ENCODE peak calls at places on chromosomes 6 and 20, in ten cellular contexts. A is heart left ventricle, Q is IMR-90, U is uterus, T is ovary, X is lower lobe of right lung, N is HL-60, F is RWPE1, M is left ventricle myocardium inferior, D is left lung. Y is an unnamed sample.

GRCh38 chr6:131013495-131013894 is 49.5 kb downstream of the EPB41L2 start:
- DNase-seq in T (peak), A (peak), D (no peak), Q (peak), M (no peak), U (peak), N (no peak), X (no peak), F (no peak), Y (no peak)

GRCh38 chr6:1771324-1771723 is 161.6 kb downstream of the FOXC1 start:
- DNase-seq in N (no peak), D (no peak), M (no peak), F (peak), T (no peak), Q (peak), X (no peak), A (no peak), U (no peak), Y (no peak)

GRCh38 chr6:119273799-119274595 is 75.6 kb downstream of the MAN1A1 start:
- DNase-seq in N (no peak), M (no peak), U (no peak), F (peak), T (no peak), D (no peak), A (no peak), Q (peak), X (no peak), Y (no peak)

GRCh38 chr6:5751525-5752252 is 255.0 kb downstream of the NRN1 start:
- DNase-seq in M (no peak), Q (peak), T (no peak), U (no peak), D (no peak), A (no peak), F (no peak), X (no peak), N (no peak), Y (no peak)

GRCh38 chr20:46739441-46740213 is 30.2 kb downstream of the SLC2A10 start:
- DNase-seq in N (no peak), T (no peak), A (no peak), D (no peak), M (no peak), U (no peak), Q (peak), X (no peak), F (peak), Y (peak)

GRCh38 chr6:14047151-14047740 is 70.3 kb upstream of the CD83 start:
- DNase-seq in T (no peak), M (no peak), N (no peak), Q (no peak), F (no peak), D (no peak), A (no peak), X (no peak), U (no peak), Y (no peak)

GRCh38 chr20:14414560-14414959 is 77.1 kb upstream of the FLRT3 start:
- DNase-seq in A (no peak), Q (no peak), D (no peak), U (no peak), X (no peak), T (no peak), N (no peak), F (no peak), M (no peak), Y (no peak)

GRCh38 chr6:46175976-46176375 is 5.2 kb upstream of the ENPP5 start:
- DNase-seq in A (no peak), X (no peak), Q (no peak), T (no peak), U (no peak), M (no peak), F (no peak), D (no peak), N (no peak), Y (no peak)

GRCh38 chr20:2955257-2955950 is 82.1 kb downstream of the PTPRA start:
- DNase-seq in M (no peak), A (no peak), F (no peak), X (no peak), U (no peak), D (no peak), Q (no peak), N (no peak), T (no peak), Y (no peak)

GRCh38 chr20:25277051-25277801 is 29.3 kb downstream of the PYGB start:
- DNase-seq in A (peak), D (peak), M (peak), U (peak), Q (no peak), F (no peak), X (peak), N (no peak), T (peak), Y (no peak)

GRCh38 chr6:110331816-110332215 is 26.3 kb downstream of the METTL24 start:
- DNase-seq in U (peak), X (no peak), N (no peak), F (no peak), A (peak), D (no peak), M (no peak), Q (peak), T (no peak), Y (no peak)

GRCh38 chr6:145148392-145149175 is 586.7 kb downstream of the EPM2A start:
- DNase-seq in X (peak), U (no peak), F (peak), A (peak), N (peak), T (no peak), D (no peak), M (no peak), Q (peak), Y (peak)

GRCh38 chr6:150001295-150001990 is 23.9 kb downstream of the RAET1L start:
- DNase-seq in M (no peak), Q (no peak), F (no peak), T (no peak), D (no peak), N (no peak), X (no peak), U (no peak), A (no peak), Y (no peak)

GRCh38 chr6:166775923-166776220 is 148.8 kb upstream of the RPS6KA2 start:
- DNase-seq in A (no peak), U (no peak), F (no peak), M (no peak), X (no peak), N (no peak), Q (no peak), T (no peak), D (no peak), Y (no peak)

GRCh38 chr20:45771182-45771759 is 20.4 kb downstream of the WFDC3 start:
- DNase-seq in Q (peak), A (peak), N (peak), T (peak), X (peak), M (peak), D (no peak), F (peak), U (peak), Y (no peak)

GRCh38 chr6:132132911-132133639 is 181.9 kb upstream of the CCN2 start:
- DNase-seq in F (no peak), D (no peak), M (no peak), Q (peak), U (no peak), X (no peak), T (no peak), N (no peak), A (no peak), Y (peak)

GRCh38 chr6:132132420-132132819 is 181.2 kb upstream of the CCN2 start:
- DNase-seq in M (no peak), A (peak), N (no peak), D (no peak), U (no peak), T (no peak), F (no peak), Q (peak), X (no peak), Y (no peak)

GRCh38 chr6:132135409-132135808 is 184.2 kb upstream of the CCN2 start:
- DNase-seq in M (no peak), X (no peak), A (no peak), T (no peak), D (no peak), U (no peak), N (no peak), F (no peak), Q (no peak), Y (no peak)

GRCh38 chr6:132131777-132132176 is 180.6 kb upstream of the CCN2 start:
- DNase-seq in M (peak), U (peak), N (no peak), A (peak), X (no peak), Q (peak), F (peak), D (no peak), T (peak), Y (peak)

DNA sequence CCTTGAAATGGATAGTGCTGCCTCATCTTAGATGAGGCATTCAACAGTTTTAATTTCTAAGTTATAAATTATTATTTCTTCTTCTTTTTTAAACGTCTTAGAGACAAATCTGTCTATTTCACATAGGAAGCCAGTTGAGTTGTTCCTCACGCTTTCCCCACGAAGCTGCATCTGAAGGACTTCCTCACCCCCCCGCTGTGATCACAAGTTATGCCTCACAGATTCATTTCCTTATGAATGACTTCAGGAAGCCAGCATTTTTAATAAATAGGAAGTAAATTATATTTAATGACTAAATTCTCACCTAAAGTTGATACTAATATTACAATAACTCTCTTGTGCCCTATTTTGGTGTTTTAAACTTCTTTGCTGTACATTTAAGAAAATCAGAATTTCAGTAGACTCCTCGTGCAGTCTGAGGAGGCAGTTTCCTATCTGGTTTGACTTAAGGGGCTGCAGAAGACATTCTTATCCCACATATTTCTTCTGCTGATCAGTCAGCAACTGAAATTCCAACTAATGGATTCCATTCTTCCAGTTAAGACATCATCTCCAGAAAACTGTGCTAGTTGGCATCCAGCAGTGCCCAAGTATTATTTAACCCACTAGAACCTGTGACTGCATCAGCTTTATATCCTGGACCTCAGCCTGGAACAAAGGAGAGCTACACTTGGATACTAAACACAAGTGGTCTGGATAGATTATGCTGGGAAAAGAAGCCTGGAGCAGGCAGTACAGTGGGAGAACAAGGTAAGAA is 182.7 kb upstream of the CCN2 start:
- DNase-seq in X (peak), T (no peak), U (no peak), A (peak), M (no peak), D (no peak), F (no peak), Q (peak), N (no peak), Y (no peak)
- H3K27ac ChIP-seq in X (no peak), T (no peak), U (peak), A (no peak), M (peak), D (no peak), F (no peak), Q (peak), N (no peak), Y (no peak)

GRCh38 chr6:41636803-41637178 is 1.5 kb upstream of the MDFI start:
- DNase-seq in U (no peak), A (no peak), F (peak), N (no peak), M (no peak), D (peak), Q (no peak), X (peak), T (no peak), Y (peak)
- H3K27ac ChIP-seq in U (no peak), A (no peak), F (peak), N (no peak), M (no peak), D (peak), Q (no peak), X (no peak), T (no peak), Y (peak)

DNA sequence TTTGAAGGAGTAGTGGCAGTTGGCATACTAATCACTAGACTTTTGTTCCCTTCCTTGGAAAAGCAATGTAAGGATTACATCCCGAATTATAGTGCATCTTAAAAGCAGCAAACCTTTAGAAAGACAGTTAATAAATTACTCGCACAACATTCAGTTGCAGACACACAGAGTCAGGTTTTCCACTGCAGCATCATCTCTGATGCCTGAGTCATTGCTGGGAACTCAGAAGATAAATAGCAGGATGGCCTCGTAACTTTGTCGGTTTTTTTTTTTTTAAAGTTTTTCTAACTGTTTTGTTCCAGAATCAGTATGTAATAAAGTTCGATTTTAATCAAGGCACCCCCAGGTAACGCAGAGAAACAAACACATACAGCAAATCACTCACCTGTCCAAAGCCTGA is 34.3 kb downstream of the GJA10 start:
- DNase-seq in F (no peak), X (no peak), D (no peak), T (no peak), U (no peak), N (no peak), A (no peak), M (no peak), Q (peak), Y (no peak)
- H3K27ac ChIP-seq in F (no peak), X (no peak), D (peak), T (no peak), U (peak), N (no peak), A (no peak), M (no peak), Q (no peak), Y (no peak)

DNA sequence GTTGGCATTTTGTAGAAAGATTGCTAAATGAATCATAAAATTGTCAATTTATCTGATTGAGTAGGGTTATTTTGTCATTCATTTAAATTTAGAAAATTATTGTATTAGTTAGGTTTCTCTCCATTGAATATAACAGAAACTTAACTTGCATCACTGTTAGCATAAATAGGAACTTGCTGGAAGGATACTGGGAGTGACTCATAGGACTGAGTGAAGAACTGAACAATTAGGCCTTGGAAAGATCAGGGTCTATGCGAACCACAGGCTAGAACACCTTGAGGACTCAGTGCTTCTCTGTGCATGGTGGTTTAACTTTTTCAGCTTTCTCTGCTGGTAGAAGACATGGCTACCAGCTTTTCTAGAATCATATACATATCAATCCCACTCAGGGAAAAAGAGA is 67.7 kb upstream of the IFNGR1 start:
- DNase-seq in U (no peak), M (no peak), T (no peak), F (no peak), X (no peak), N (peak), D (no peak), A (no peak), Q (peak), Y (no peak)
- H3K27ac ChIP-seq in U (no peak), M (no peak), T (no peak), F (no peak), X (no peak), N (no peak), D (no peak), A (no peak), Q (no peak), Y (no peak)

GRCh38 chr20:62303327-62304226 is 780 bp downstream of the ADRM1 start:
- DNase-seq in M (no peak), T (no peak), N (no peak), Q (no peak), X (no peak), F (no peak), A (no peak), D (peak), U (peak), Y (no peak)
- H3K27ac ChIP-seq in M (peak), T (peak), N (peak), Q (peak), X (peak), F (peak), A (peak), D (peak), U (peak), Y (peak)

GRCh38 chr6:152952866-152953509 is 29.9 kb downstream of the FBXO5 start:
- DNase-seq in M (no peak), F (peak), X (no peak), A (no peak), D (no peak), Q (peak), U (no peak), N (no peak), T (no peak), Y (no peak)
- H3K27ac ChIP-seq in M (no peak), F (no peak), X (no peak), A (no peak), D (no peak), Q (no peak), U (no peak), N (no peak), T (no peak), Y (no peak)